ENCODE peak calls at places on chromosomes 6 and 20, in nine cellular contexts. One of them, this sample, is unnamed.

GRCh38 chr20:11716239-11716944 is 201.3 kb upstream of the BTBD3 start:
- DNase-seq in CD8-positive, alpha-beta T cell: no peak
- DNase-seq in skeletal muscle cell: peak; percentile 73
- DNase-seq in MV-4-11: peak; percentile 98
- DNase-seq in activated CD8-positive, alpha-beta memory T cell treated with anti-CD3 and anti-CD28 coated beads for 48 hours: no peak
- DNase-seq in stimulated activated CD8-positive, alpha-beta memory T cell treated with anti-CD3 and anti-CD28 coated beads, Interleukin-4, amount 100 ng/mL, for 1 hour: no peak
- DNase-seq in stimulated activated CD4-positive, alpha-beta T cell treated with anti-CD3 and anti-CD28 coated beads, Interleukin-4, amount 100 ng/mL, for 24 hours: no peak
- DNase-seq in EL: peak; percentile 93
- DNase-seq in GM12892: no peak
- DNase-seq in this sample: no peak

GRCh38 chr20:2658414-2659354 is 5.3 kb downstream of the IDH3B start:
- DNase-seq in activated CD8-positive, alpha-beta memory T cell treated with anti-CD3 and anti-CD28 coated beads for 48 hours: no peak
- DNase-seq in CD8-positive, alpha-beta T cell: no peak
- DNase-seq in MV-4-11: peak; percentile 43
- DNase-seq in skeletal muscle cell: no peak
- DNase-seq in EL: peak; percentile 45
- DNase-seq in stimulated activated CD4-positive, alpha-beta T cell treated with anti-CD3 and anti-CD28 coated beads, Interleukin-4, amount 100 ng/mL, for 24 hours: peak; percentile 18
- DNase-seq in stimulated activated CD8-positive, alpha-beta memory T cell treated with anti-CD3 and anti-CD28 coated beads, Interleukin-4, amount 100 ng/mL, for 1 hour: no peak
- DNase-seq in GM12892: no peak
- DNase-seq in this sample: no peak

GRCh38 chr6:152220785-152221184 is 413.3 kb downstream of the ESR1 start:
- DNase-seq in skeletal muscle cell: no peak
- DNase-seq in GM12892: no peak
- DNase-seq in stimulated activated CD4-positive, alpha-beta T cell treated with anti-CD3 and anti-CD28 coated beads, Interleukin-4, amount 100 ng/mL, for 24 hours: no peak
- DNase-seq in MV-4-11: no peak
- DNase-seq in CD8-positive, alpha-beta T cell: no peak
- DNase-seq in stimulated activated CD8-positive, alpha-beta memory T cell treated with anti-CD3 and anti-CD28 coated beads, Interleukin-4, amount 100 ng/mL, for 1 hour: no peak
- DNase-seq in activated CD8-positive, alpha-beta memory T cell treated with anti-CD3 and anti-CD28 coated beads for 48 hours: no peak
- DNase-seq in EL: no peak
- DNase-seq in this sample: no peak

GRCh38 chr6:170291271-170292110 is 613 bp upstream of the DLL1 start:
- DNase-seq in activated CD8-positive, alpha-beta memory T cell treated with anti-CD3 and anti-CD28 coated beads for 48 hours: no peak
- DNase-seq in stimulated activated CD8-positive, alpha-beta memory T cell treated with anti-CD3 and anti-CD28 coated beads, Interleukin-4, amount 100 ng/mL, for 1 hour: no peak
- DNase-seq in GM12892: no peak
- DNase-seq in MV-4-11: no peak
- DNase-seq in skeletal muscle cell: no peak
- DNase-seq in CD8-positive, alpha-beta T cell: peak; percentile 46
- DNase-seq in EL: peak; percentile 56
- DNase-seq in stimulated activated CD4-positive, alpha-beta T cell treated with anti-CD3 and anti-CD28 coated beads, Interleukin-4, amount 100 ng/mL, for 24 hours: peak; percentile 36
- DNase-seq in this sample: peak; percentile 93

GRCh38 chr20:36468149-36469000 is 72.9 kb upstream of the MYL9 start:
- DNase-seq in EL: no peak
- DNase-seq in CD8-positive, alpha-beta T cell: no peak
- DNase-seq in MV-4-11: no peak
- DNase-seq in GM12892: no peak
- DNase-seq in skeletal muscle cell: no peak
- DNase-seq in activated CD8-positive, alpha-beta memory T cell treated with anti-CD3 and anti-CD28 coated beads for 48 hours: no peak
- DNase-seq in stimulated activated CD4-positive, alpha-beta T cell treated with anti-CD3 and anti-CD28 coated beads, Interleukin-4, amount 100 ng/mL, for 24 hours: no peak
- DNase-seq in stimulated activated CD8-positive, alpha-beta memory T cell treated with anti-CD3 and anti-CD28 coated beads, Interleukin-4, amount 100 ng/mL, for 1 hour: no peak
- DNase-seq in this sample: peak; percentile 36

GRCh38 chr20:63356931-63357879 is 3.9 kb downstream of the CHRNA4 start:
- DNase-seq in MV-4-11: no peak
- DNase-seq in activated CD8-positive, alpha-beta memory T cell treated with anti-CD3 and anti-CD28 coated beads for 48 hours: no peak
- DNase-seq in GM12892: no peak
- DNase-seq in stimulated activated CD8-positive, alpha-beta memory T cell treated with anti-CD3 and anti-CD28 coated beads, Interleukin-4, amount 100 ng/mL, for 1 hour: no peak
- DNase-seq in stimulated activated CD4-positive, alpha-beta T cell treated with anti-CD3 and anti-CD28 coated beads, Interleukin-4, amount 100 ng/mL, for 24 hours: no peak
- DNase-seq in EL: no peak
- DNase-seq in skeletal muscle cell: no peak
- DNase-seq in CD8-positive, alpha-beta T cell: no peak
- DNase-seq in this sample: no peak

GRCh38 chr20:64064145-64064698 is 1.2 kb downstream of the TCEA2 start:
- DNase-seq in MV-4-11: no peak
- DNase-seq in activated CD8-positive, alpha-beta memory T cell treated with anti-CD3 and anti-CD28 coated beads for 48 hours: no peak
- DNase-seq in stimulated activated CD4-positive, alpha-beta T cell treated with anti-CD3 and anti-CD28 coated beads, Interleukin-4, amount 100 ng/mL, for 24 hours: no peak
- DNase-seq in CD8-positive, alpha-beta T cell: no peak
- DNase-seq in GM12892: no peak
- DNase-seq in skeletal muscle cell: no peak
- DNase-seq in EL: peak; percentile 82
- DNase-seq in stimulated activated CD8-positive, alpha-beta memory T cell treated with anti-CD3 and anti-CD28 coated beads, Interleukin-4, amount 100 ng/mL, for 1 hour: no peak
- DNase-seq in this sample: no peak

GRCh38 chr20:58987790-58988564 is 6.9 kb downstream of the NELFCD start:
- DNase-seq in EL: no peak
- DNase-seq in MV-4-11: no peak
- DNase-seq in CD8-positive, alpha-beta T cell: no peak
- DNase-seq in stimulated activated CD4-positive, alpha-beta T cell treated with anti-CD3 and anti-CD28 coated beads, Interleukin-4, amount 100 ng/mL, for 24 hours: no peak
- DNase-seq in stimulated activated CD8-positive, alpha-beta memory T cell treated with anti-CD3 and anti-CD28 coated beads, Interleukin-4, amount 100 ng/mL, for 1 hour: no peak
- DNase-seq in skeletal muscle cell: no peak
- DNase-seq in GM12892: no peak
- DNase-seq in activated CD8-positive, alpha-beta memory T cell treated with anti-CD3 and anti-CD28 coated beads for 48 hours: no peak
- DNase-seq in this sample: no peak

GRCh38 chr6:93017213-93017612 is 402.1 kb downstream of the EPHA7 start:
- DNase-seq in MV-4-11: no peak
- DNase-seq in CD8-positive, alpha-beta T cell: no peak
- DNase-seq in skeletal muscle cell: no peak
- DNase-seq in stimulated activated CD4-positive, alpha-beta T cell treated with anti-CD3 and anti-CD28 coated beads, Interleukin-4, amount 100 ng/mL, for 24 hours: no peak
- DNase-seq in stimulated activated CD8-positive, alpha-beta memory T cell treated with anti-CD3 and anti-CD28 coated beads, Interleukin-4, amount 100 ng/mL, for 1 hour: no peak
- DNase-seq in GM12892: no peak
- DNase-seq in EL: no peak
- DNase-seq in activated CD8-positive, alpha-beta memory T cell treated with anti-CD3 and anti-CD28 coated beads for 48 hours: no peak
- DNase-seq in this sample: no peak

GRCh38 chr20:45959956-45960630 is 11.9 kb downstream of the ZNF335 start:
- DNase-seq in stimulated activated CD8-positive, alpha-beta memory T cell treated with anti-CD3 and anti-CD28 coated beads, Interleukin-4, amount 100 ng/mL, for 1 hour: no peak
- DNase-seq in MV-4-11: no peak
- DNase-seq in CD8-positive, alpha-beta T cell: no peak
- DNase-seq in skeletal muscle cell: no peak
- DNase-seq in activated CD8-positive, alpha-beta memory T cell treated with anti-CD3 and anti-CD28 coated beads for 48 hours: no peak
- DNase-seq in stimulated activated CD4-positive, alpha-beta T cell treated with anti-CD3 and anti-CD28 coated beads, Interleukin-4, amount 100 ng/mL, for 24 hours: no peak
- DNase-seq in EL: no peak
- DNase-seq in GM12892: no peak
- DNase-seq in this sample: no peak

GRCh38 chr6:127520061-127520460 is 926 bp upstream of the MTCL3 start:
- DNase-seq in CD8-positive, alpha-beta T cell: no peak
- DNase-seq in stimulated activated CD8-positive, alpha-beta memory T cell treated with anti-CD3 and anti-CD28 coated beads, Interleukin-4, amount 100 ng/mL, for 1 hour: no peak
- DNase-seq in skeletal muscle cell: no peak
- DNase-seq in MV-4-11: peak; percentile 5
- DNase-seq in EL: peak; percentile 10
- DNase-seq in activated CD8-positive, alpha-beta memory T cell treated with anti-CD3 and anti-CD28 coated beads for 48 hours: no peak
- DNase-seq in GM12892: no peak
- DNase-seq in stimulated activated CD4-positive, alpha-beta T cell treated with anti-CD3 and anti-CD28 coated beads, Interleukin-4, amount 100 ng/mL, for 24 hours: no peak
- DNase-seq in this sample: no peak